ENCODE peak calls at places on chromosome 15, in nine cellular contexts. D is germinal center; B is stimulated activated CD4-positive, alpha-beta T cell treated with anti-CD3 and anti-CD28 coated beads, Interleukin-1b, Interleukin-23, amount 100 ng/mL, for 1 hour; J is GM23338; O is HuH-7; N is glutamatergic neuron; W is iPS-NIHi11; K is stimulated activated CD8-positive, alpha-beta memory T cell treated with anti-CD3 and anti-CD28 coated beads, Interleukin-7, amount 100 ng/mL, for 1 hour; A is ELR. X is an unnamed sample.
A peak's percentile ranks its signal among the peaks of the same experiment; 100 is the strongest.

GRCh38 chr15:77975332-77976119 is 102.0 kb downstream of the TBC1D2B start:
- DNase-seq in D (no peak), B (no peak), J (no peak), O (no peak), N (no peak), W (no peak), K (no peak), A (no peak), X (no peak)

GRCh38 chr15:57820119-57820518 is 113.6 kb downstream of the POLR2M start:
- DNase-seq in D (no peak), B (no peak), J (no peak), O (no peak), N (no peak), W (no peak), K (no peak), A (peak; percentile 41), X (no peak)

GRCh38 chr15:68145706-68146105 is 59.4 kb downstream of the CALML4 start:
- DNase-seq in D (no peak), B (no peak), J (no peak), O (no peak), N (no peak), W (no peak), K (no peak), A (no peak), X (no peak)

GRCh38 chr15:76460871-76461270 is 124.3 kb downstream of the ISL2 start:
- DNase-seq in D (no peak), B (no peak), J (no peak), O (no peak), N (no peak), W (no peak), K (no peak), A (peak; percentile 10), X (no peak)

GRCh38 chr15:67945951-67946700 is 106.3 kb upstream of the RNU6-1 start:
- DNase-seq in D (no peak), B (no peak), J (peak; percentile 83), O (peak; percentile 73), N (no peak), W (peak; percentile 68), K (no peak), A (peak; percentile 78), X (peak; percentile 55)

GRCh38 chr15:37093480-37094410 is 6.6 kb downstream of the MEIS2 start:
- DNase-seq in D (no peak), B (no peak), J (no peak), O (no peak), N (no peak), W (no peak), K (no peak), A (peak; percentile 62), X (no peak)

GRCh38 chr15:80878242-80878866 is 99.2 kb downstream of the CEMIP start:
- DNase-seq in D (peak; percentile 27), B (no peak), J (peak; percentile 28), O (no peak), N (no peak), W (no peak), K (no peak), A (peak; percentile 54), X (no peak)

GRCh38 chr15:91853968-91854943 is 748 bp downstream of the SLCO3A1 start:
- DNase-seq in D (peak; percentile 58), B (no peak), J (peak; percentile 60), O (no peak), N (peak; percentile 77), W (peak; percentile 60), K (no peak), A (no peak), X (peak; percentile 35)

GRCh38 chr15:33293619-33294309 is 17.0 kb upstream of the RYR3 start:
- DNase-seq in D (no peak), B (no peak), J (peak; percentile 21), O (no peak), N (no peak), W (no peak), K (no peak), A (peak; percentile 53), X (no peak)

GRCh38 chr15:49103676-49104075 is 51.7 kb downstream of the COPS2 start:
- DNase-seq in D (no peak), B (no peak), J (no peak), O (no peak), N (no peak), W (no peak), K (no peak), A (no peak), X (no peak)

GRCh38 chr15:53549697-53550315 is 209.7 kb downstream of the WDR72 start:
- DNase-seq in D (no peak), B (no peak), J (peak; percentile 2), O (no peak), N (no peak), W (no peak), K (no peak), A (no peak), X (no peak)

GRCh38 chr15:69976366-69976994 is 121.2 kb downstream of the TLE3 start:
- DNase-seq in D (peak; percentile 47), B (peak; percentile 7), J (peak; percentile 87), O (peak; percentile 58), N (no peak), W (peak; percentile 74), K (no peak), A (peak; percentile 58), X (peak; percentile 65)

GRCh38 chr15:99454941-99455795 is 110.6 kb upstream of the MEF2A start:
- DNase-seq in D (no peak), B (no peak), J (no peak), O (no peak), N (no peak), W (peak; percentile 58), K (no peak), A (peak; percentile 95), X (no peak)

GRCh38 chr15:37019479-37020433 is 80.6 kb downstream of the MEIS2 start:
- DNase-seq in D (no peak), B (no peak), J (no peak), O (peak; percentile 20), N (no peak), W (no peak), K (no peak), A (no peak), X (no peak)

GRCh38 chr15:85439996-85440395 is 59.6 kb downstream of the AKAP13 start:
- DNase-seq in D (no peak), B (no peak), J (no peak), O (no peak), N (no peak), W (no peak), K (no peak), A (no peak), X (no peak)

GRCh38 chr15:98981851-98982722 is 25.5 kb downstream of the PGPEP1L start:
- DNase-seq in D (no peak), B (no peak), J (no peak), O (no peak), N (no peak), W (no peak), K (no peak), A (peak; percentile 39), X (no peak)

GRCh38 chr15:39181901-39182300 is 399.0 kb upstream of the THBS1 start:
- DNase-seq in D (no peak), B (no peak), J (no peak), O (no peak), N (no peak), W (no peak), K (no peak), A (no peak), X (no peak)

GRCh38 chr15:66931768-66932633 is 133.4 kb upstream of the SMAD3 start:
- DNase-seq in D (no peak), B (no peak), J (peak; percentile 27), O (peak; percentile 75), N (no peak), W (peak; percentile 45), K (no peak), A (peak; percentile 79), X (no peak)

GRCh38 chr15:25624504-25625172 is 185.8 kb upstream of the UBE3A start:
- DNase-seq in D (no peak), B (no peak), J (no peak), O (no peak), N (peak; percentile 64), W (no peak), K (no peak), A (no peak), X (no peak)

GRCh38 chr15:39581501-39582285 is 814 bp downstream of the THBS1 start:
- DNase-seq in D (no peak), B (no peak), J (peak; percentile 73), O (peak; percentile 79), N (peak; percentile 42), W (peak; percentile 48), K (no peak), A (peak; percentile 73), X (peak; percentile 13)

GRCh38 chr15:75544273-75544862 is 34.7 kb downstream of the PTPN9 start:
- DNase-seq in D (no peak), B (no peak), J (no peak), O (no peak), N (no peak), W (no peak), K (no peak), A (no peak), X (no peak)

GRCh38 chr15:84721381-84721780 is 5.4 kb upstream of the SEC11A start:
- DNase-seq in D (no peak), B (no peak), J (no peak), O (no peak), N (no peak), W (no peak), K (no peak), A (no peak), X (no peak)

GRCh38 chr15:90665288-90666134 is 51.6 kb upstream of the BLM start:
- DNase-seq in D (peak; percentile 74), B (no peak), J (peak; percentile 72), O (peak; percentile 86), N (peak; percentile 59), W (peak; percentile 81), K (no peak), A (peak; percentile 75), X (no peak)

GRCh38 chr15:43185161-43186002 is at the start of gene CCNDBP1:
- DNase-seq in D (peak; percentile 97), B (peak; percentile 70), J (peak; percentile 98), O (peak; percentile 89), N (peak; percentile 99), W (peak; percentile 99), K (peak; percentile 73), A (peak; percentile 92), X (peak; percentile 84)

GRCh38 chr15:39453500-39454073 is 127.3 kb upstream of the THBS1 start:
- DNase-seq in D (no peak), B (no peak), J (no peak), O (no peak), N (no peak), W (no peak), K (no peak), A (no peak), X (no peak)

GRCh38 chr15:37872661-37873060 is 61.8 kb upstream of the TMCO5A start:
- DNase-seq in D (no peak), B (no peak), J (no peak), O (no peak), N (no peak), W (no peak), K (no peak), A (no peak), X (no peak)

GRCh38 chr15:66897971-66898370 is 167.4 kb upstream of the SMAD3 start:
- DNase-seq in D (no peak), B (no peak), J (no peak), O (no peak), N (no peak), W (no peak), K (no peak), A (no peak), X (no peak)

GRCh38 chr15:70246623-70247200 is 149.0 kb upstream of the TLE3 start:
- DNase-seq in D (no peak), B (no peak), J (no peak), O (no peak), N (no peak), W (no peak), K (no peak), A (no peak), X (no peak)

GRCh38 chr15:40747685-40748631 is 7.1 kb downstream of the RMDN3 start:
- DNase-seq in D (no peak), B (no peak), J (no peak), O (no peak), N (no peak), W (no peak), K (no peak), A (no peak), X (no peak)

X was measured in neural crest cell.